ENCODE peak calls at places on chromosome 6, in ten cellular contexts. E, N, J, L, A, P, V, H, Q and Y are unnamed samples.

GRCh38 chr6:148842631-148843030 is 95.8 kb downstream of the UST start:
- DNase-seq in A (no peak), H (no peak), V (no peak), P (peak; percentile 31), L (no peak), J (no peak), E (no peak), Q (no peak), N (peak; percentile 40), Y (no peak)

GRCh38 chr6:21781075-21781474 is 187.5 kb downstream of the SOX4 start:
- DNase-seq in P (no peak), L (no peak), N (no peak), J (no peak), V (no peak), Q (no peak), H (no peak), E (no peak), A (no peak), Y (no peak)

GRCh38 chr6:35327349-35328027 is 14.9 kb upstream of the PPARD start:
- DNase-seq in E (peak; percentile 36), P (peak; percentile 51), V (peak; percentile 71), J (peak; percentile 90), A (peak; percentile 91), L (no peak), H (peak; percentile 67), Q (peak; percentile 54), N (peak; percentile 71), Y (peak; percentile 83)

GRCh38 chr6:79065232-79065631 is 12.8 kb downstream of the PHIP start:
- DNase-seq in E (no peak), P (no peak), H (no peak), A (no peak), L (no peak), V (no peak), N (no peak), J (no peak), Q (no peak), Y (no peak)

GRCh38 chr6:89921691-89922090 is 27.4 kb downstream of the GJA10 start:
- DNase-seq in P (no peak), A (no peak), V (no peak), E (peak; percentile 69), Q (no peak), H (no peak), N (no peak), J (no peak), L (no peak), Y (no peak)

GRCh38 chr6:50720623-50721022 is 7.3 kb downstream of the TFAP2D start:
- DNase-seq in V (no peak), H (no peak), Q (no peak), N (peak; percentile 37), J (no peak), L (no peak), A (no peak), E (peak; percentile 22), P (no peak), Y (no peak)

GRCh38 chr6:155628315-155628714 is 172.7 kb upstream of the NOX3 start:
- DNase-seq in J (no peak), Q (no peak), V (no peak), L (no peak), A (no peak), N (no peak), H (no peak), E (no peak), P (no peak), Y (no peak)

GRCh38 chr6:70375166-70375565 is 38.1 kb upstream of the FAM135A start:
- DNase-seq in Q (no peak), A (no peak), L (no peak), J (no peak), H (no peak), V (no peak), E (peak; percentile 70), P (no peak), N (peak; percentile 61), Y (no peak)

GRCh38 chr6:21750479-21751018 is 157.0 kb downstream of the SOX4 start:
- DNase-seq in J (no peak), N (no peak), P (no peak), H (no peak), A (no peak), E (no peak), V (no peak), L (no peak), Q (no peak), Y (no peak)

GRCh38 chr6:12403201-12403826 is 113.2 kb downstream of the EDN1 start:
- DNase-seq in H (no peak), E (peak; percentile 56), A (no peak), J (peak; percentile 51), Q (no peak), N (peak; percentile 89), L (no peak), V (no peak), P (no peak), Y (no peak)

GRCh38 chr6:75418233-75418632 is 75.4 kb downstream of the FILIP1 start:
- DNase-seq in Q (no peak), A (no peak), V (no peak), L (no peak), P (no peak), J (no peak), H (no peak), N (peak; percentile 58), E (peak; percentile 73), Y (no peak)
- H3K4me1 ChIP-seq in Q (no peaks in the 10 kb centered on the region), A (no peaks in the 10 kb centered on the region), V (no peaks in the 10 kb centered on the region), L (no peaks in the 10 kb centered on the region), P (no peaks in the 10 kb centered on the region), J (no peaks in the 10 kb centered on the region), H (peaks cover 95% of the 10 kb centered on the region), N (peaks cover 25% of the 10 kb centered on the region), E (peaks cover 12% of the 10 kb centered on the region), Y (no peaks in the 10 kb centered on the region)

DNA sequence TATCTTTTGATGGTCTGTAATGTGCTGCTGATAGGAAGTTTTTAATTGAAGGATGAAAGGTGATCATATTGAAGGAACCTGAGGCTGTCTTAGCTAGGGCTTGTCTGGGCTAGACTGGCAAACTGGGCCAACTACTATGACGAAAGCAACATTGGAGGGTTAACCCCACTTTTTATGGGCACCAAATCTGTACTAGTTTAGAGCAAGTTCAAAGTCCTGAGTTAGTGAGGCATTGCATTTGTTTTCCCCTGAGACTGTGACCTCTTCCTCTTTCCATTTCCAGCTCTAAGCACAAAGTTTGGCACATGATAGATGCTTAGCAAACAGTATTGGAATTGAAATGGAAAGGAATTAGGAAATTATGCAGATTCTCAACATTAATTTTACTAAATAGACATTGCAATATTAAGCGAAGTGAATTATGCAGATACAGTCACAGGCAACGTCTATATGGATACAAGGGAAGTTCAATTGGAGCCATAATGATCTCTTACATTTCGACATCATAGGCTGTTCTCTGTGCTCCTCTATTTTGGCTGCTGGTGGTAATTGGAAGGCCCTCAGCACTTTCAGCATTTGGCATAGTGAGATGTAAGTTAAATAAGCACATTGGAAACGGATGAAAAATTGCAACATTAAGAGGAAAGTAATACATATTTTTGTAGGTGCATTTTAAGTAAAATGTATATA is 22.2 kb downstream of the CEP57L1 start:
- DNase-seq in Q (no peak), N (no peak), A (no peak), H (no peak), J (no peak), E (peak; percentile 60), V (peak; percentile 10), L (no peak), P (no peak), Y (no peak)
- H3K4me1 ChIP-seq in Q (no peaks in the 10 kb centered on the region), N (peaks cover 16% of the 10 kb centered on the region), A (peaks cover 43% of the 10 kb centered on the region), H (peaks cover 35% of the 10 kb centered on the region), J (no peaks in the 10 kb centered on the region), E (peaks cover 28% of the 10 kb centered on the region), V (peaks cover 46% of the 10 kb centered on the region), L (no peaks in the 10 kb centered on the region), P (peaks cover 2% of the 10 kb centered on the region), Y (no peaks in the 10 kb centered on the region)

GRCh38 chr6:133958782-133959181 is 5.8 kb downstream of the TBPL1 start:
- DNase-seq in J (no peak), L (no peak), H (no peak), E (no peak), A (no peak), P (no peak), Q (no peak), V (no peak), N (no peak), Y (no peak)

GRCh38 chr6:133956413-133957049 is 3.5 kb downstream of the TBPL1 start:
- DNase-seq in E (no peak), N (no peak), V (no peak), L (no peak), H (no peak), P (no peak), A (no peak), Q (no peak), J (no peak), Y (no peak)

GRCh38 chr6:133957780-133958242 is 4.8 kb downstream of the TBPL1 start:
- DNase-seq in P (no peak), L (no peak), Q (no peak), A (no peak), N (no peak), E (no peak), J (no peak), H (no peak), V (no peak), Y (no peak)

GRCh38 chr6:133961831-133962230 is 8.8 kb downstream of the TBPL1 start:
- DNase-seq in N (no peak), H (no peak), Q (no peak), J (no peak), L (no peak), A (no peak), P (no peak), E (no peak), V (no peak), Y (no peak)

GRCh38 chr6:133959667-133960368 is 6.8 kb downstream of the TBPL1 start:
- DNase-seq in A (no peak), P (no peak), E (no peak), N (no peak), L (no peak), H (no peak), V (no peak), J (no peak), Q (no peak), Y (no peak)
- H3K4me1 ChIP-seq in A (peaks cover 78% of the 10 kb centered on the region), P (peaks cover 7% of the 10 kb centered on the region), E (peaks cover 7% of the 10 kb centered on the region), N (peaks cover 8% of the 10 kb centered on the region), L (no peaks in the 10 kb centered on the region), H (peaks cover 27% of the 10 kb centered on the region), V (peaks cover 6% of the 10 kb centered on the region), J (no peaks in the 10 kb centered on the region), Q (peaks cover 3% of the 10 kb centered on the region), Y (peaks cover 34% of the 10 kb centered on the region)

GRCh38 chr6:37123957-37124729 is 45.8 kb upstream of the PIM1 start:
- DNase-seq in L (no peak), N (no peak), V (no peak), P (no peak), H (no peak), A (no peak), J (no peak), Q (no peak), E (no peak), Y (no peak)

GRCh38 chr6:37126554-37126906 is 43.4 kb upstream of the PIM1 start:
- DNase-seq in L (no peak), J (no peak), Q (no peak), V (no peak), N (no peak), E (no peak), A (no peak), P (no peak), H (no peak), Y (no peak)

GRCh38 chr6:37125779-37126553 is 44.0 kb upstream of the PIM1 start:
- DNase-seq in J (no peak), N (no peak), L (no peak), Q (no peak), P (no peak), V (peak; percentile 75), H (no peak), A (no peak), E (no peak), Y (no peak)

GRCh38 chr6:37127961-37128862 is 41.7 kb upstream of the PIM1 start:
- DNase-seq in Q (no peak), H (no peak), J (peak; percentile 85), L (no peak), P (no peak), V (peak; percentile 97), A (no peak), E (peak; percentile 18), N (peak; percentile 83), Y (no peak)

GRCh38 chr6:37126961-37127360 is 43.0 kb upstream of the PIM1 start:
- DNase-seq in P (no peak), L (no peak), E (peak; percentile 24), A (no peak), V (no peak), Q (no peak), H (no peak), J (no peak), N (no peak), Y (no peak)
- H3K4me1 ChIP-seq in P (peaks cover 8% of the 10 kb centered on the region), L (no peaks in the 10 kb centered on the region), E (peaks cover 42% of the 10 kb centered on the region), A (peaks cover 31% of the 10 kb centered on the region), V (peaks cover 95% of the 10 kb centered on the region), Q (no peaks in the 10 kb centered on the region), H (peaks cover 33% of the 10 kb centered on the region), J (peaks cover 7% of the 10 kb centered on the region), N (peaks cover 11% of the 10 kb centered on the region), Y (no peaks in the 10 kb centered on the region)